ENCODE peak calls at places on chromosomes 4 and X, in eight cellular contexts. H is AG04450; A is GM04504; Y is stimulated activated CD4-positive, alpha-beta T cell treated with anti-CD3 and anti-CD28 coated beads, Interleukin-2, amount 100 ng/mL, for 24 hours; S is activated CD8-positive, alpha-beta memory T cell treated with anti-CD3 and anti-CD28 coated beads for 4 hours; K is neuronal stem cell; X is stimulated activated CD8-positive, alpha-beta memory T cell treated with anti-CD3 and anti-CD28 coated beads, Interleukin-15, amount 100 ng/mL, for 24 hours; D is prostate gland. F is an unnamed sample.

GRCh38 chrX:8971116-8971515 is 62.8 kb downstream of the FAM9B start:
- DNase-seq in H (peak), A (no peak), Y (no peak), S (no peak), K (no peak), X (no peak), D (no peak), F (no peak)

GRCh38 chr4:156481845-156482244 is 489.8 kb downstream of the PDGFC start:
- DNase-seq in H (no peak), A (no peak), Y (no peak), S (no peak), K (no peak), X (no peak), D (no peak), F (no peak)

GRCh38 chr4:86326399-86326798 is 33.5 kb downstream of the MAPK10 start:
- DNase-seq in H (no peak), A (no peak), Y (no peak), S (no peak), K (no peak), X (no peak), D (no peak), F (no peak)

GRCh38 chrX:136199365-136199764 is 51.8 kb downstream of the MAP7D3 start:
- DNase-seq in H (peak), A (no peak), Y (no peak), S (no peak), K (no peak), X (no peak), D (no peak), F (no peak)

GRCh38 chrX:147832707-147833348 is 78.9 kb upstream of the FMR1 start:
- DNase-seq in H (no peak), A (no peak), Y (no peak), S (no peak), K (no peak), X (no peak), D (no peak), F (no peak)

GRCh38 chrX:70470850-70471289 is 26.2 kb downstream of the DLG3 start:
- DNase-seq in H (no peak), A (no peak), Y (no peak), S (no peak), K (no peak), X (no peak), D (no peak), F (no peak)

GRCh38 chrX:16826207-16826606 is 39.9 kb downstream of the TXLNG start:
- DNase-seq in H (no peak), A (peak), Y (no peak), S (no peak), K (no peak), X (no peak), D (no peak), F (no peak)

GRCh38 chr4:38563703-38564490 is 100.1 kb upstream of the KLF3 start:
- DNase-seq in H (no peak), A (no peak), Y (no peak), S (no peak), K (no peak), X (no peak), D (peak), F (no peak)

GRCh38 chr4:160510925-160511324 is 1408.0 kb downstream of the RAPGEF2 start:
- DNase-seq in H (no peak), A (no peak), Y (no peak), S (no peak), K (no peak), X (no peak), D (no peak), F (no peak)

GRCh38 chr4:25953740-25954139 is 39.7 kb downstream of the SMIM20 start:
- DNase-seq in H (peak), A (peak), Y (no peak), S (no peak), K (no peak), X (no peak), D (no peak), F (no peak)

GRCh38 chr4:185238261-185238681 is 28.9 kb downstream of the SNX25 start:
- DNase-seq in H (peak), A (no peak), Y (peak), S (no peak), K (no peak), X (no peak), D (no peak), F (peak)

F was measured in AG04449.